ENCODE peak calls at places on chromosomes 7 and 10, in four cellular contexts. W, G, Q and X are unnamed samples.

GRCh38 chr7:77651544-77652162 is 44.6 kb upstream of the RSBN1L start:
- DNase-seq in W (no peak), G (no peak), Q (peak), X (no peak)

GRCh38 chr7:114988755-114989154 is 66.9 kb downstream of the MDFIC start:
- DNase-seq in W (peak), G (peak), Q (no peak), X (peak)

GRCh38 chr7:34087892-34088891 is 182.9 kb downstream of the BMPER start:
- DNase-seq in W (peak), G (no peak), Q (peak), X (no peak)

GRCh38 chr7:74284781-74285259 is 4.4 kb upstream of the CLIP2 start:
- DNase-seq in W (no peak), G (no peak), Q (no peak), X (no peak)

GRCh38 chr10:89706011-89706410 is 4.6 kb downstream of the KIF20B start:
- DNase-seq in W (no peak), G (no peak), Q (no peak), X (no peak)

GRCh38 chr7:53602817-53603418 is 567.5 kb downstream of the POM121L12 start:
- DNase-seq in W (no peak), G (no peak), Q (no peak), X (peak)

GRCh38 chr10:17026686-17027485 is 102.7 kb downstream of the CUBN start:
- DNase-seq in W (no peak), G (no peak), Q (no peak), X (no peak)

GRCh38 chr10:126014309-126014708 is 117.9 kb downstream of the FANK1 start:
- DNase-seq in W (no peak), G (no peak), Q (no peak), X (no peak)

GRCh38 chr7:128727239-128727638 is 11.9 kb upstream of the CALU start:
- DNase-seq in W (no peak), G (no peak), Q (no peak), X (no peak)

GRCh38 chr7:131249003-131249402 is 78.7 kb upstream of the MKLN1 start:
- DNase-seq in W (peak), G (no peak), Q (no peak), X (peak)

GRCh38 chr7:1455241-1455939 is 3.9 kb downstream of the MICALL2 start:
- DNase-seq in W (no peak), G (no peak), Q (no peak), X (no peak)